ENCODE peak calls at places on chromosomes 3 and 15, in nine cellular contexts. V, L, M, W, B, S, O, H and F are unnamed samples.

GRCh38 chr15:66931768-66932633 is 133.4 kb upstream of the SMAD3 start:
- DNase-seq in W (peak), L (peak), B (peak), V (no peak), O (peak), M (peak), H (peak), S (peak), F (no peak)

GRCh38 chr3:63762180-63762579 is 56.9 kb upstream of the C3orf49 start:
- DNase-seq in S (peak), O (no peak), H (no peak), M (no peak), B (no peak), V (no peak), W (no peak), L (no peak), F (no peak)

GRCh38 chr3:7630925-7631324 is 770.0 kb downstream of the GRM7 start:
- DNase-seq in M (no peak), W (peak), S (no peak), B (no peak), O (peak), H (no peak), L (no peak), V (no peak), F (no peak)

GRCh38 chr3:119594066-119594465 is 3.6 kb upstream of the PLA1A start:
- DNase-seq in L (no peak), S (peak), B (no peak), O (no peak), V (no peak), M (no peak), H (no peak), W (no peak), F (no peak)

GRCh38 chr3:10804183-10804648 is 11.8 kb upstream of the SLC6A11 start:
- DNase-seq in B (no peak), M (no peak), V (no peak), S (no peak), O (no peak), L (peak), H (no peak), W (no peak), F (no peak)

GRCh38 chr3:126352476-126353454 is 4.4 kb downstream of the KLF15 start:
- DNase-seq in W (no peak), M (no peak), L (no peak), H (peak), B (peak), O (no peak), V (no peak), S (peak), F (no peak)

GRCh38 chr15:51198701-51199253 is 104.1 kb upstream of the TNFAIP8L3 start:
- DNase-seq in S (peak), M (no peak), V (no peak), B (no peak), W (no peak), L (peak), H (no peak), O (no peak), F (no peak)

GRCh38 chr3:188387921-188388320 is 234.0 kb downstream of the LPP start:
- DNase-seq in V (no peak), O (no peak), L (peak), W (no peak), M (no peak), S (peak), H (no peak), B (no peak), F (no peak)

GRCh38 chr15:50970524-50970923 is 62.0 kb downstream of the AP4E1 start:
- DNase-seq in V (no peak), B (no peak), W (no peak), L (no peak), S (no peak), O (no peak), M (no peak), H (no peak), F (no peak)

GRCh38 chr3:18423401-18424212 is 1.5 kb downstream of the SATB1 start:
- DNase-seq in B (peak), W (peak), H (no peak), M (no peak), O (peak), S (peak), L (peak), V (no peak), F (peak)

GRCh38 chr15:101642361-101642760 is 9.8 kb downstream of the TM2D3 start:
- DNase-seq in S (peak), M (no peak), W (peak), O (no peak), L (no peak), H (no peak), V (no peak), B (no peak), F (no peak)

GRCh38 chr15:89749951-89750559 is 994 bp downstream of the MESP1 start:
- DNase-seq in B (no peak), S (no peak), O (peak), L (no peak), W (peak), V (no peak), H (no peak), M (no peak), F (no peak)

GRCh38 chr3:170835346-170835745 is 34.6 kb downstream of the RPL22L1 start:
- DNase-seq in B (no peak), O (peak), V (no peak), H (no peak), L (no peak), S (no peak), W (no peak), M (no peak), F (no peak)

GRCh38 chr15:97791824-97792792 is 168.4 kb upstream of the ARRDC4 start:
- DNase-seq in S (no peak), O (peak), B (no peak), H (no peak), V (no peak), L (no peak), W (no peak), M (no peak), F (no peak)

GRCh38 chr3:38111201-38111600 is 25.7 kb downstream of the ACAA1 start:
- DNase-seq in B (no peak), V (no peak), S (no peak), H (no peak), L (no peak), W (no peak), O (no peak), M (no peak), F (no peak)
- H3K4me3 ChIP-seq in B (no peak), V (no peak), S (no peak), H (no peak), L (no peak), W (no peak), O (no peak), M (peak), F (no peak)

GRCh38 chr3:31370681-31371080 is 162.0 kb upstream of the STT3B start:
- DNase-seq in V (no peak), H (peak), M (no peak), B (no peak), O (no peak), W (no peak), L (no peak), S (no peak), F (no peak)
- H2AFZ ChIP-seq in V (no peak), H (no peak), M (no peak), B (no peak), O (no peak), W (no peak), L (no peak), S (no peak), F (no peak)

DNA sequence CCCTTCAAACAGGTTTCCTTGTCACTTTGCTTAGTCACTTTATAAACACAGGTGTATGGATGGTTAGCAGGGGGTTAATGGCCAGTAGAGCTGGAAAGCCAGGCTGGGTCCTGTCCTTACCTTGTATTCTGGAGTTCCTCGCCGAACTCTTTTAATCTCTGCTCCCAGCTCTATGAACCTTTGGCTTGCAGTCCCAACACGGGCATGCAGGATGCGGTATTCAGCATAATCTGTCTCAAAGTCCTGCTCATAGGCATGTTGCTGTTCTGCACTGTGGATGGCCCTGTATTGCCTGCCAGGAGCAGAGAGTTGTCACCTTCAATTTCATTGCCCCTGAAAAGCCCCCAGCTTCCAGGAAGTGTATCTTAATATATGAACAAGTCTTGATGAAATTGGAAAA is 2.7 kb downstream of the ELL3 start:
- DNase-seq in M (no peak), W (no peak), L (no peak), V (no peak), S (no peak), O (no peak), B (no peak), H (no peak), F (no peak)
- H3K4me3 ChIP-seq in M (no peak), W (no peak), L (no peak), V (no peak), S (no peak), O (no peak), B (no peak), H (no peak), F (no peak)

DNA sequence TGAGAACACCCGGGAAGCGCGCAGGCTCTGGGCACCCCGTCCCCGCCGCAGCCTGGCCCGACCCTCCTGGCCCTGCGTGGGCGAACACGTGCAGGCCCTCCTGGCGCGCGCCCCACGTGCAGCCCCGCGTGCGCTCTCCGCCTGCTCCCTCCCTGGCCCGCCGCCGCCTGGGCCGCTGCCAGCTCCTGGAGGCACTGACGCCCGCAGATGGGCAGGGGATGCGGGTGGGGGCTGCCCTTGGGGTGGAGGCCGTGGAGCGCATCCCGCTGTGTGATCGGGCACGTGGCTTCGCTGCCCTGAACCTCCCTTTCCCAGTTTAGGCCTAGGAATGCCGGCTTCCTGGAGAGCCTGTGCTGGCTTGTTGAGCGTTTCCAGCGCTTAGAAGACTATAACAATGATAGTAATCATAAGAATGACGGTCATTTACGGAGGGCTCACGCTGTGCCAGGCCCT is 104.6 kb upstream of the SLC6A6 start:
- DNase-seq in V (no peak), M (no peak), W (no peak), O (no peak), H (no peak), B (no peak), S (peak), L (peak), F (no peak)
- H2AFZ ChIP-seq in V (no peak), M (no peak), W (no peak), O (no peak), H (no peak), B (no peak), S (no peak), L (peak), F (no peak)

GRCh38 chr3:32423956-32424558 is 32.4 kb downstream of the CMTM7 start:
- DNase-seq in H (no peak), M (no peak), W (no peak), B (no peak), V (no peak), S (no peak), O (no peak), L (no peak), F (peak)
- H3K4me3 ChIP-seq in H (no peak), M (no peak), W (no peak), B (no peak), V (no peak), S (no peak), O (no peak), L (no peak), F (no peak)